ENCODE peak calls at places on chromosomes 11 and 22, in ten cellular contexts. H is activated CD4-positive, CD25-positive, alpha-beta regulatory T cell; M is HT-29; C is neural crest cell; K is AML-193; O is NCI-H1105; W is COLO829; F is HTR-8/SVneo; G is HT1080; U is T-helper 9 cell. J is an unnamed sample.

GRCh38 chr11:12235549-12235944 is 125.2 kb downstream of the MICAL2 start:
- DNase-seq in O (no peak), H (no peak), W (no peak), C (no peak), F (peak; percentile 60), G (peak; percentile 44), K (no peak), U (no peak), M (peak; percentile 43), J (no peak)

GRCh38 chr11:66850235-66850587 is 6.7 kb upstream of the LRFN4 start:
- DNase-seq in K (no peak), F (no peak), G (no peak), U (no peak), O (no peak), H (no peak), W (no peak), C (no peak), M (no peak), J (no peak)

GRCh38 chr11:34732831-34733230 is 111.9 kb downstream of the EHF start:
- DNase-seq in G (no peak), H (no peak), K (no peak), O (no peak), W (no peak), U (no peak), C (no peak), M (peak; percentile 22), F (no peak), J (no peak)

GRCh38 chr11:77525455-77526091 is 51.7 kb upstream of the PAK1 start:
- DNase-seq in F (no peak), M (no peak), H (no peak), U (no peak), G (no peak), C (no peak), W (peak; percentile 27), K (no peak), O (no peak), J (no peak)

GRCh38 chr11:116225784-116226410 is 546.9 kb downstream of the BUD13 start:
- DNase-seq in W (no peak), C (no peak), U (no peak), O (no peak), K (no peak), G (no peak), F (no peak), M (no peak), H (no peak), J (no peak)

GRCh38 chr11:96391698-96392307 is 2.0 kb downstream of the JRKL start:
- DNase-seq in O (no peak), H (no peak), W (no peak), C (no peak), M (peak; percentile 64), K (no peak), G (no peak), U (no peak), F (no peak), J (no peak)

GRCh38 chr11:5624489-5625278 is at the start of gene TRIM34:
- DNase-seq in U (peak; percentile 26), F (peak; percentile 78), M (peak; percentile 69), G (peak; percentile 73), O (no peak), K (peak; percentile 87), W (peak; percentile 84), C (no peak), H (peak; percentile 46), J (peak; percentile 38)

GRCh38 chr11:125256471-125257010 is 92.0 kb downstream of the PKNOX2 start:
- DNase-seq in U (no peak), C (no peak), H (no peak), F (no peak), M (no peak), K (no peak), O (no peak), W (no peak), G (no peak), J (no peak)

GRCh38 chr22:39205344-39206021 is 39.3 kb downstream of the PDGFB start:
- DNase-seq in U (peak; percentile 14), F (peak; percentile 79), C (no peak), W (peak; percentile 51), M (peak; percentile 51), O (no peak), K (no peak), G (peak; percentile 87), H (no peak), J (no peak)

GRCh38 chr11:2077061-2077802 is 62.0 kb downstream of the IGF2 start:
- DNase-seq in F (peak; percentile 37), O (no peak), G (peak; percentile 82), W (no peak), M (peak; percentile 96), U (no peak), H (no peak), K (no peak), C (no peak), J (no peak)

J was measured in iPS DF 19.7.